ENCODE peak calls at places on chromosome 11, in four cellular contexts. One of them, this sample, is unnamed.

GRCh38 chr11:129374081-129374992 is 1.3 kb upstream of the BARX2 start:
- DNase-seq in mucosa of descending colon: peak; percentile 43
- DNase-seq in fibroblast of mammary gland: no peak
- DNase-seq in mammary epithelial cell: no peak
- DNase-seq in this sample: no peak

GRCh38 chr11:33636104-33636503 is 64.5 kb downstream of the C11orf91 start:
- DNase-seq in mucosa of descending colon: no peak
- DNase-seq in fibroblast of mammary gland: peak; percentile 87
- DNase-seq in mammary epithelial cell: peak; percentile 95
- DNase-seq in this sample: peak; percentile 28

GRCh38 chr11:11426226-11426915 is 73.3 kb upstream of the CSNK2A3 start:
- DNase-seq in mucosa of descending colon: no peak
- DNase-seq in fibroblast of mammary gland: peak; percentile 58
- DNase-seq in mammary epithelial cell: peak; percentile 46
- DNase-seq in this sample: no peak

GRCh38 chr11:79033833-79034232 is 407.0 kb downstream of the TENM4 start:
- DNase-seq in mucosa of descending colon: no peak
- DNase-seq in fibroblast of mammary gland: no peak
- DNase-seq in mammary epithelial cell: no peak
- DNase-seq in this sample: no peak

GRCh38 chr11:96222102-96222501 is 120.9 kb downstream of the MAML2 start:
- DNase-seq in mucosa of descending colon: no peak
- DNase-seq in fibroblast of mammary gland: no peak
- DNase-seq in mammary epithelial cell: no peak
- DNase-seq in this sample: no peak

GRCh38 chr11:35038211-35038930 is 100.6 kb upstream of the CD44 start:
- DNase-seq in mucosa of descending colon: no peak
- DNase-seq in fibroblast of mammary gland: peak; percentile 35
- DNase-seq in mammary epithelial cell: no peak
- DNase-seq in this sample: no peak

GRCh38 chr11:130511765-130512164 is 63.3 kb downstream of the ADAMTS15 start:
- DNase-seq in mucosa of descending colon: no peak
- DNase-seq in fibroblast of mammary gland: peak; percentile 50
- DNase-seq in mammary epithelial cell: peak; percentile 73
- DNase-seq in this sample: no peak

GRCh38 chr11:19873730-19874129 is 161.1 kb downstream of the NAV2 start:
- DNase-seq in mucosa of descending colon: no peak
- DNase-seq in fibroblast of mammary gland: no peak
- DNase-seq in mammary epithelial cell: no peak
- DNase-seq in this sample: no peak

GRCh38 chr11:106127604-106128003 is 50.1 kb downstream of the AASDHPPT start:
- DNase-seq in mucosa of descending colon: no peak
- DNase-seq in fibroblast of mammary gland: no peak
- DNase-seq in mammary epithelial cell: no peak
- DNase-seq in this sample: no peak

GRCh38 chr11:114208371-114208770 is 87.8 kb upstream of the NNMT start:
- DNase-seq in mucosa of descending colon: no peak
- DNase-seq in fibroblast of mammary gland: no peak
- DNase-seq in mammary epithelial cell: no peak
- DNase-seq in this sample: no peak

GRCh38 chr11:31812392-31813241 is 1.5 kb upstream of the PAX6 start:
- DNase-seq in mucosa of descending colon: no peak
- DNase-seq in fibroblast of mammary gland: no peak
- DNase-seq in mammary epithelial cell: no peak
- DNase-seq in this sample: no peak

GRCh38 chr11:2169001-2169370 is 2.6 kb downstream of the TH start:
- DNase-seq in mucosa of descending colon: no peak
- DNase-seq in fibroblast of mammary gland: no peak
- DNase-seq in mammary epithelial cell: no peak
- DNase-seq in this sample: no peak

GRCh38 chr11:44671234-44671633 is 55.5 kb upstream of the TSPAN18 start:
- DNase-seq in mucosa of descending colon: no peak
- DNase-seq in fibroblast of mammary gland: no peak
- DNase-seq in mammary epithelial cell: no peak
- DNase-seq in this sample: no peak

GRCh38 chr11:113016905-113017304 is 55.7 kb downstream of the NCAM1 start:
- DNase-seq in mucosa of descending colon: no peak
- DNase-seq in fibroblast of mammary gland: no peak
- DNase-seq in mammary epithelial cell: peak; percentile 27
- DNase-seq in this sample: no peak

GRCh38 chr11:37411289-37411688 is 813.3 kb upstream of the RAG2 start:
- DNase-seq in mucosa of descending colon: no peak
- DNase-seq in fibroblast of mammary gland: no peak
- DNase-seq in mammary epithelial cell: peak; percentile 75
- DNase-seq in this sample: no peak

GRCh38 chr11:72683782-72684200 is 9.6 kb upstream of the PDE2A start:
- DNase-seq in mucosa of descending colon: no peak
- DNase-seq in fibroblast of mammary gland: peak; percentile 38
- DNase-seq in mammary epithelial cell: no peak
- DNase-seq in this sample: peak; percentile 39

GRCh38 chr11:113806403-113806802 is 26.8 kb downstream of the CLDN25 start:
- DNase-seq in mucosa of descending colon: no peak
- DNase-seq in fibroblast of mammary gland: peak; percentile 22
- DNase-seq in mammary epithelial cell: peak; percentile 21
- DNase-seq in this sample: peak; percentile 13

GRCh38 chr11:74634537-74634936 is 42.2 kb downstream of the POLD3 start:
- DNase-seq in mucosa of descending colon: no peak
- DNase-seq in fibroblast of mammary gland: peak; percentile 70
- DNase-seq in mammary epithelial cell: peak; percentile 93
- DNase-seq in this sample: peak; percentile 63

GRCh38 chr11:62444835-62445234 is 26.0 kb downstream of the SCGB1A1 start:
- DNase-seq in mucosa of descending colon: no peak
- DNase-seq in fibroblast of mammary gland: peak; percentile 19
- DNase-seq in mammary epithelial cell: no peak
- DNase-seq in this sample: no peak

GRCh38 chr11:65777821-65778361 is 2.9 kb downstream of the AP5B1 start:
- DNase-seq in mucosa of descending colon: no peak
- DNase-seq in fibroblast of mammary gland: no peak
- DNase-seq in mammary epithelial cell: no peak
- DNase-seq in this sample: no peak

GRCh38 chr11:34600339-34601084 is 20.4 kb upstream of the EHF start:
- DNase-seq in mucosa of descending colon: peak; percentile 79
- DNase-seq in fibroblast of mammary gland: no peak
- DNase-seq in mammary epithelial cell: peak; percentile 33
- DNase-seq in this sample: peak; percentile 53

GRCh38 chr11:90135016-90135415 is 553 bp downstream of the NAALAD2 start:
- DNase-seq in mucosa of descending colon: no peak
- DNase-seq in fibroblast of mammary gland: peak; percentile 7
- DNase-seq in mammary epithelial cell: no peak
- DNase-seq in this sample: no peak

GRCh38 chr11:3942160-3942955 is 86.9 kb downstream of the STIM1 start:
- DNase-seq in mucosa of descending colon: no peak
- DNase-seq in fibroblast of mammary gland: no peak
- DNase-seq in mammary epithelial cell: no peak
- DNase-seq in this sample: no peak

GRCh38 chr11:3165152-3165705 is at the start of gene OSBPL5:
- DNase-seq in mucosa of descending colon: peak; percentile 82
- DNase-seq in fibroblast of mammary gland: peak; percentile 53
- DNase-seq in mammary epithelial cell: peak; percentile 42
- DNase-seq in this sample: peak; percentile 51

GRCh38 chr11:129731316-129731715 is 84.3 kb upstream of the TMEM45B start:
- DNase-seq in mucosa of descending colon: no peak
- DNase-seq in fibroblast of mammary gland: no peak
- DNase-seq in mammary epithelial cell: peak; percentile 71
- DNase-seq in this sample: no peak

GRCh38 chr11:66159585-66159984 is 89.5 kb downstream of the PACS1 start:
- DNase-seq in mucosa of descending colon: no peak
- DNase-seq in fibroblast of mammary gland: no peak
- DNase-seq in mammary epithelial cell: no peak
- DNase-seq in this sample: no peak

GRCh38 chr11:43567396-43567975 is 113.1 kb upstream of the HSD17B12 start:
- DNase-seq in mucosa of descending colon: no peak
- DNase-seq in fibroblast of mammary gland: peak; percentile 66
- DNase-seq in mammary epithelial cell: no peak
- DNase-seq in this sample: peak; percentile 70

GRCh38 chr11:22703561-22703960 is 37.1 kb downstream of the GAS2 start:
- DNase-seq in mucosa of descending colon: no peak
- DNase-seq in fibroblast of mammary gland: no peak
- DNase-seq in mammary epithelial cell: peak; percentile 6
- DNase-seq in this sample: no peak

GRCh38 chr11:73851046-73851764 is 25.4 kb downstream of the COA4 start:
- DNase-seq in mucosa of descending colon: no peak
- DNase-seq in fibroblast of mammary gland: no peak
- DNase-seq in mammary epithelial cell: no peak
- DNase-seq in this sample: no peak

GRCh38 chr11:45173064-45173463 is 26.6 kb downstream of the PRDM11 start:
- DNase-seq in mucosa of descending colon: no peak
- DNase-seq in fibroblast of mammary gland: no peak
- DNase-seq in mammary epithelial cell: no peak
- DNase-seq in this sample: no peak

GRCh38 chr11:75173336-75173735 is 22.4 kb downstream of the SLCO2B1 start:
- DNase-seq in mucosa of descending colon: no peak
- DNase-seq in fibroblast of mammary gland: no peak
- DNase-seq in mammary epithelial cell: no peak
- DNase-seq in this sample: no peak

GRCh38 chr11:57109331-57109730 is 72.4 kb upstream of the LRRC55 start:
- DNase-seq in mucosa of descending colon: no peak
- DNase-seq in fibroblast of mammary gland: no peak
- DNase-seq in mammary epithelial cell: no peak
- DNase-seq in this sample: no peak

GRCh38 chr11:12009617-12010321 is 1.3 kb upstream of the DKK3 start:
- DNase-seq in mucosa of descending colon: no peak
- DNase-seq in fibroblast of mammary gland: no peak
- DNase-seq in mammary epithelial cell: no peak
- DNase-seq in this sample: no peak

DNA sequence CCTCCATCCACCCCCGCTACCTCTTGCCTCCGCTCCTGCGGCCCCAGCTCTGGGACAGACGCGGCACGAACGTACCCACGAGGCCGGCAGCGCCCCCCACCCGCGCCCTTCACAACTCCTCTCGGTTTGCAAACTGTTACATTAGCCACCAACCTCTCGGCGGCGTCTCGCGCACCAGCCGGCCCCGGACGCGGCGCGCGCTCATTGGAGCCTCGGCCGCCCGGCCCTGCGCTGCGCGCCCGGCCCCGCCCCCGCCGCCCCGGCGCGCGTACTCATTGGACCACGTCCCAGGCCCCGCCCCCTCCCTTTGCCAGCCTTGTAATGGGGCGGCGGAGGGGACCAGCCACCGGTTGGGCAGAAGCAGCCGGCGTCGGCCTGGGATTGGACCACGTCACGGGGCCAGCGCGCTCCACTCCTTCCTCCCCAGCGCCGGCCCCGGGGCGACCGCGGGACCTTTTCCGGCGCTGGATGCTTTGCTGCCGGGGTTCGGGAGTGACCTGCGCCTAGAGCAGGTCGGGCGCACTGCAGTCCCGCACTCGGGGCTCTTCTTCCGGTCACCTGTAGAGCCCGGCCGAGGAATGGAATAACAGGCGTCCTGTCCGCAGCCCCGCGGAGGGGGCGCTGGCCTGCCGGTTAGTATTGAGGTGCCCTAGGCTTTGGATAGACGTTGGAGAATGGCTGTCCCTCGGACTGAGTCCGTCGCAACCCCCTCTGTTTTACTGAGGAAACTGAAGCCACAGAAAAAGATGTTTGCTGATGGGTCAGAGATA is at the start of gene HYOU1:
- DNase-seq in mucosa of descending colon: peak; percentile 99
- DNase-seq in fibroblast of mammary gland: peak; percentile 91
- DNase-seq in mammary epithelial cell: peak; percentile 95
- DNase-seq in this sample: peak; percentile 92
- TF ChIP-seq CTCF in mucosa of descending colon: no peak
- TF ChIP-seq CTCF in fibroblast of mammary gland: peak; percentile 12
- TF ChIP-seq CTCF in mammary epithelial cell: no peak
- TF ChIP-seq CTCF in this sample: peak; percentile 47

DNA sequence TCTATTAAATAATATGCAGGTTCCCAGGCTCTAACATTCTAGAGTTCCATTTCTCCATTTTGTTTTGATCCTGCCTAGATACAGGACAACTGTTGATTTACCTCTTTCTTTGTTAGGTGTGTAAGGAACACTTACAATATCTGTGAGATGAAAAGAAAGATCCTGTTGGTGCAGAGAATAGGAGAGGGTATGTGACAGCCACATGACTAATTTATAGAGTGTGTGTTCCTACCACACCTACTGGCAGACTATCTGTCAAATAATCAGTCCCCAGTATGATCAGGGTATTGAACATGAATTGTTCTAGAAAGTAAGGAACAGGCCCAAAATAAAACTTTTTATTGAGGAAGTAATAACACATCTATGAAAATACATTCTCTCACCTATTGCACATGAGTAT is 10.2 kb downstream of the MMP10 start:
- DNase-seq in mucosa of descending colon: no peak
- DNase-seq in fibroblast of mammary gland: no peak
- DNase-seq in mammary epithelial cell: no peak
- DNase-seq in this sample: no peak
- TF ChIP-seq CTCF in mucosa of descending colon: no peak
- TF ChIP-seq CTCF in fibroblast of mammary gland: no peak
- TF ChIP-seq CTCF in mammary epithelial cell: no peak
- TF ChIP-seq CTCF in this sample: no peak

DNA sequence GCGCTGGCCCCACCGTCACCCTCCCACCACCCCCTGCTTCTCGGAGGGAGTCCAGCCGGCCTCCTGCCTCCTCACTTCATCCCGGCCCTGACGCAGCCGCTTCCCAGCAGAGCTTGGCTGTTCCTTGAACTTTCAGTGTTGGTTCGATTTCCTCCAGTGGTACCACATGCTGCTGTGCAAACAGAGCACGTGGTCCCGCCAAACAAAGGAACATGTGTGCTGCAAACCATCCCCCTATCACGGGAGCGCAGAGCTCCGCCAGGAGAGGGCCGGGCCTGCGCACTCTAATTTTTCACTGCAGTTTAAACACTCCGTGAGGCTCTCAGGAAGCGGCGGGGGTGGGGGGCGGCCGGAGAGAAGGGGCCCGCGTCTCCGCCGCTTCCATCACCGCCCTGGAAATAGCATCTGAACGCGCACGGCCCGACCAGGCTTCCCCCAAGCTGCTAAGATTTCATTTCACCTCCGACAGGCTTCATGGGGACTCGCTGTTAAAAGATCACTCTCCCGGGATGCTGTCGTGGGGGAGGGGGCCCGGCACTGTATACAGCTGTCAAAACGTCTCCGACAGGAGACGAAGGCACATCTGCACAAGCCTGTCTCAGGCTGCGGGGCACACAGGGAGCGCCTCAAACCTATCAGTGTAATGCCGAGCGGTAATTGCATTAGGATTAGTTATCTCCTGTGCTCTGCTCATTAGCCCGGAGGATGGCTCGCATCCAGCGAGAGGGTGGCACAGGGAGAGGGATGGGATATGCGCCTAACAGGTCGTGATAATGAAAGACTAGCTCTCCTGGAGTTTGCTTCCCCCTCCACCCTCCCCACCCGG is 269.9 kb upstream of the SORL1-AS1 start:
- DNase-seq in mucosa of descending colon: peak; percentile 64
- DNase-seq in fibroblast of mammary gland: peak; percentile 89
- DNase-seq in mammary epithelial cell: peak; percentile 22
- DNase-seq in this sample: peak; percentile 95
- TF ChIP-seq CTCF in mucosa of descending colon: no peak
- TF ChIP-seq CTCF in fibroblast of mammary gland: peak; percentile 2
- TF ChIP-seq CTCF in mammary epithelial cell: no peak
- TF ChIP-seq CTCF in this sample: peak; percentile 20

GRCh38 chr11:101390539-101390938 is 193.3 kb downstream of the TRPC6 start:
- DNase-seq in mucosa of descending colon: no peak
- DNase-seq in fibroblast of mammary gland: peak; percentile 35
- DNase-seq in mammary epithelial cell: no peak
- DNase-seq in this sample: peak; percentile 10
- TF ChIP-seq CTCF in mucosa of descending colon: no peak
- TF ChIP-seq CTCF in fibroblast of mammary gland: peak; percentile 38
- TF ChIP-seq CTCF in mammary epithelial cell: peak; percentile 18
- TF ChIP-seq CTCF in this sample: peak; percentile 17

This sample was measured in fibroblast of the aortic adventitia.